ENCODE peak calls at places on chromosomes 1 and 21, in five cellular contexts. M, E, N, R and Q are unnamed samples.

GRCh38 chr1:180948357-180948756 is 35.7 kb downstream of the KIAA1614 start:
- DNase-seq in M (no peak), E (no peak), N (no peak), R (no peak), Q (no peak)

GRCh38 chr1:233904979-233905415 is 521 bp downstream of the SLC35F3 start:
- DNase-seq in M (no peak), E (no peak), N (no peak), R (no peak), Q (no peak)

GRCh38 chr1:12601690-12602632 is 16.0 kb downstream of the DHRS3 start:
- DNase-seq in M (no peak), E (peak), N (no peak), R (no peak), Q (no peak)

GRCh38 chr1:185156854-185157598 is at the start of the genes SWT1 and TRMT1L:
- DNase-seq in M (peak), E (peak), N (peak), R (peak), Q (peak)

GRCh38 chr1:201946224-201946908 is at the start of gene LMOD1:
- DNase-seq in M (no peak), E (peak), N (peak), R (peak), Q (no peak)

GRCh38 chr1:212040629-212041028 is 5.1 kb downstream of the DTL start:
- DNase-seq in M (no peak), E (no peak), N (peak), R (no peak), Q (no peak)

GRCh38 chr1:229019647-229020281 is 251.1 kb upstream of the RAB4A start:
- DNase-seq in M (no peak), E (no peak), N (no peak), R (no peak), Q (no peak)

GRCh38 chr1:32334864-32335618 is 992 bp downstream of the MARCKSL1 start:
- DNase-seq in M (peak), E (peak), N (peak), R (no peak), Q (no peak)

GRCh38 chr1:50750021-50750619 is 209.9 kb downstream of the FAF1 start:
- DNase-seq in M (no peak), E (peak), N (peak), R (no peak), Q (no peak)

GRCh38 chr21:44557491-44558328 is 885 bp downstream of the KRTAP10-3 start:
- DNase-seq in M (no peak), E (no peak), N (no peak), R (no peak), Q (no peak)

GRCh38 chr1:9426291-9426711 is 113.0 kb upstream of the SLC25A33 start:
- DNase-seq in M (peak), E (no peak), N (no peak), R (no peak), Q (no peak)